ENCODE peak calls at places on chromosome 2, in four cellular contexts. T, C, D and A are unnamed samples.
A peak's percentile ranks its signal among the peaks of the same experiment; 100 is the strongest.

GRCh38 chr2:26366957-26367356 is 20.4 kb upstream of the ADGRF3 start:
- DNase-seq in T (no peak), D (no peak), C (no peak), A (no peak)

GRCh38 chr2:218224206-218224605 is 7.2 kb downstream of the ARPC2 start:
- DNase-seq in C (no peak), T (peak; percentile 47), D (no peak), A (peak; percentile 29)

GRCh38 chr2:229725716-229726346 is 11.5 kb upstream of the DNER start:
- DNase-seq in C (no peak), D (no peak), T (peak; percentile 37), A (peak; percentile 95)

GRCh38 chr2:60097298-60097697 is 456.2 kb downstream of the BCL11A start:
- DNase-seq in T (no peak), C (no peak), D (no peak), A (no peak)

GRCh38 chr2:69306897-69307695 is 79.9 kb downstream of the GFPT1 start:
- DNase-seq in T (peak; percentile 86), D (peak; percentile 92), C (peak; percentile 76), A (peak; percentile 88)

GRCh38 chr2:156874707-156875106 is 382.8 kb upstream of the GALNT5 start:
- DNase-seq in D (peak; percentile 28), C (no peak), T (no peak), A (no peak)

GRCh38 chr2:145752091-145752806 is 1232.3 kb upstream of the ZEB2 start:
- DNase-seq in D (peak; percentile 79), T (peak; percentile 89), C (peak; percentile 18), A (peak; percentile 97)

GRCh38 chr2:43136011-43136799 is 90.2 kb downstream of the ZFP36L2 start:
- DNase-seq in D (no peak), C (no peak), T (no peak), A (no peak)

GRCh38 chr2:51698005-51698404 is 666.1 kb upstream of the NRXN1 start:
- DNase-seq in D (no peak), C (no peak), T (no peak), A (no peak)

GRCh38 chr2:109268916-109269315 is 139.9 kb downstream of the SH3RF3 start:
- DNase-seq in T (no peak), C (no peak), D (no peak), A (no peak)

GRCh38 chr2:67399144-67399543 is 2.0 kb downstream of the ETAA1 start:
- DNase-seq in C (no peak), D (no peak), T (no peak), A (no peak)
- H3K4me3 ChIP-seq in C (no peak overlapping the region), D (peak overlapping the region; percentile 72), T (no peak overlapping the region), A (no peak overlapping the region)

GRCh38 chr2:84904151-84904550 is 1.3 kb upstream of the TMSB10 start:
- DNase-seq in D (no peak), C (no peak), T (no peak), A (no peak)
- H3K4me3 ChIP-seq in D (peak overlapping the region; percentile 95), C (peak overlapping the region; percentile 94), T (no peak overlapping the region), A (no peak overlapping the region)

GRCh38 chr2:230986520-230987136 is 9.3 kb upstream of the SPATA3 start:
- DNase-seq in T (no peak), C (no peak), D (no peak), A (no peak)
- H3K4me3 ChIP-seq in T (no peak overlapping the region), C (peak overlapping the region; percentile 4), D (peak overlapping the region; percentile 44), A (no peak overlapping the region)

DNA sequence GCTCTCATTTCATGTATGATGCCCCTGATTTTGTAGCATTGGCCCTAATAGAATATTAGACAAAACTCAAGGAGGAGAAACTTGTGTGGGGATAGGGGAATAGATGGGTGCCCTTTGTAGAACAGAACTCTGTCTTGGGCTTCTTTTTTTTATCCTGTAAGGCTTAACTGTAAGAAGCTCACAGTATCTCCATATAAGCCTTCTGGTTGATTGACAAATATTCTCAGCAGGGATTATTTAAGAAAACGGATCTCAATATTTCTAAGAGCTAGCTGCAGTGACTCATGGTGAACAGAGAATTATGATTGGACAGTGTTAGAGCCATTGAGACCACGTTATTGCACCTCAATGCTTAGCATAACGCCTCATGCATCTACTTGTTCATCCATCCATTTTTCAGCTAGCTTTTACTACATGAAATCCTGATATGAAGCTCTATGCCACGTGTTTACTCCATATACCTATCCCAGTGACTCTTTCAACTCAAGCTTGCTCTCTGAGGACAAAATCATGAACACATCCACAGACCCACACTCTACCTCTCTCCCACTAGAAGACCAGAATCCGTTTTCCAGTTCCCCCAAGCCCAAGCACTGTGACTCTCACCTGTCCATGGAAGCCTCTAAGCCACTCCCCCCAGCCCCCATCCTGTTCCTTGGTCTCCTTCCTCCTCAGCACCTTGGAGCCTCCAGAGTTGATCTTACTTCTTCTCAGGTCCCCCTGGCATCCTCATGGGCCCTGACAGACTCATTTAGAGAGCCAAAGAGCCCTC is 99.2 kb downstream of the BCL2L11 start:
- DNase-seq in C (no peak), D (no peak), T (no peak), A (peak; percentile 36)
- H3K4me3 ChIP-seq in C (no peak overlapping the region), D (no peak overlapping the region), T (no peak overlapping the region), A (no peak overlapping the region)

GRCh38 chr2:187548658-187549057 is 5.6 kb downstream of the TFPI start:
- DNase-seq in T (no peak), C (no peak), D (no peak), A (no peak)

GRCh38 chr2:187549951-187550555 is 4.2 kb downstream of the TFPI start:
- DNase-seq in T (peak; percentile 58), C (no peak), D (no peak), A (no peak)

GRCh38 chr2:187550797-187551306 is 3.4 kb downstream of the TFPI start:
- DNase-seq in T (no peak), C (no peak), D (no peak), A (no peak)

GRCh38 chr2:187547353-187547979 is 6.8 kb downstream of the TFPI start:
- DNase-seq in C (peak; percentile 52), T (peak; percentile 97), D (no peak), A (peak; percentile 95)

GRCh38 chr2:187549193-187549592 is 5.0 kb downstream of the TFPI start:
- DNase-seq in T (no peak), C (no peak), D (no peak), A (no peak)
- H3K4me3 ChIP-seq in T (no peak overlapping the region), C (no peak overlapping the region), D (no peak overlapping the region), A (no peak overlapping the region)

GRCh38 chr2:48332286-48332685 is 197.7 kb upstream of the STON1 start:
- DNase-seq in D (no peak), C (no peak), T (no peak), A (peak; percentile 31)
- H3K4me3 ChIP-seq in D (no peak overlapping the region), C (no peak overlapping the region), T (no peak overlapping the region), A (no peak overlapping the region)

DNA sequence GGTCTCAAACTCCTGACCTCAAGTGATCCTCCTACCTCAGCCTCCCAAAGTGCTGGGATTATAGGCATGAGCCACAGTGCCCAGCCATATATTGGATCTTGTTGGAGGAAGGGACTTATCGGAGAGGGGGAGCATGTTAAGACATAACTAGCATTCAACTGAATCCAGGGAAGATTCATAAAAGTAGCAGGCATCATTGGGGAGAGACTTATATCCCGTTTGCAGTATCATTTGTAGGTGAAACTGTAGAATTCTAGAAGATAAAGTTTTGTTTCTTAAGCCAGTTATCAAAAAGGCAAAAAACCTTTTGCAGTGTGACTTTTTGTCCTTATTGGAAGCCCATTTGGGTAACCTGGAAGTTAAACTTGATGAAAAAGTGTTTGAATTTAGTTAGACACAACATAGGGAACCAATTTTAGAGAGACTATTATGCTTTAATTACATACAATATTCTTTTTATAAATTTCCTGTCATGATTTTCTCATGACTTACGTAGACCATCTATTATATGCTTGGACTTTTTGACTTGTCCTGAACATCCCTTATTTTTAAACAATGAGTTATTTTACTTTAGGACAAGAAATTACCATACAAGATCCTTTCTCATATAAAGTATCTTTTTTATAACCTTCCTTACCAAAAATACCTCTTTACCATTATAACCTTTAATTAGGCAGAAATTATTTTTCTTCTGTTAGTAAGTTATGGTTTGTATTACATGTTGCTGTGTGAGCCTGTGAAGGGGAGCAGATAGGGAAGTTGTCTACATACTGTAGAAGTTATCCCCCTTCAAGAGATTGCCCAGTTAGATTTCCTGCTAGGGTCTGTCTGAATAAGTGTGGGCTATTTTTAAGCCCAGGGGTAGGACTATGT is 20.3 kb downstream of the RAB3GAP1 start:
- DNase-seq in T (no peak), C (no peak), D (peak; percentile 41), A (no peak)
- H3K4me3 ChIP-seq in T (no peak overlapping the region), C (no peak overlapping the region), D (no peak overlapping the region), A (no peak overlapping the region)

GRCh38 chr2:54570925-54571694 is 115.0 kb downstream of the SPTBN1 start:
- DNase-seq in D (no peak), T (peak; percentile 95), C (no peak), A (peak; percentile 95)
- H3K4me3 ChIP-seq in D (no peak overlapping the region), T (no peak overlapping the region), C (no peak overlapping the region), A (no peak overlapping the region)

GRCh38 chr2:235195921-235196320 is 244.1 kb downstream of the SH3BP4 start:
- DNase-seq in T (no peak), C (no peak), D (no peak), A (no peak)

GRCh38 chr2:235194351-235194750 is 242.5 kb downstream of the SH3BP4 start:
- DNase-seq in C (no peak), T (no peak), D (no peak), A (no peak)

GRCh38 chr2:235194836-235195235 is 243.0 kb downstream of the SH3BP4 start:
- DNase-seq in D (no peak), C (no peak), T (no peak), A (no peak)

GRCh38 chr2:235191486-235191885 is 239.7 kb downstream of the SH3BP4 start:
- DNase-seq in T (no peak), C (no peak), D (no peak), A (no peak)

GRCh38 chr2:235191933-235192332 is 240.1 kb downstream of the SH3BP4 start:
- DNase-seq in T (no peak), D (no peak), C (no peak), A (no peak)
- H3K4me3 ChIP-seq in T (no peak overlapping the region), D (no peak overlapping the region), C (no peak overlapping the region), A (no peak overlapping the region)

DNA sequence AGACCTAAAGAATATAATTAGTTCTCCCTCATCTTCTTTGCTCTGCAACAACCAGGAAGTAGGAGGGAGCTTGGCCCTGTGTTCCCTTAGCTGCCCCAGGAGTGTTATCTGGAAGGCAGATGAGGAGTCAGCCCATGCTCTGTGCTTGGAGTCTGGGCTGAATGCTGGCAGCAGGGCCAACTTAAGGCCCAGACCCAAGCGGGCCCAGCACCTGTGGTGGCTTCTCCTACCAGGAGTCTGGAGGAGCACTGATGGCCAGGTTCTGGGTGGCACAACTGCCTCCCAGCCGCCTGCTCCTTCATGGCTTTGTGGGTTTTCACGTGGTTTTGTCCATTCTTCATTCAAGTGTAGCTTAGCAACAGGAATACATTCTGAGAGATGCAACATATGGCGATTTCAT is 1910.7 kb upstream of the LRRTM1 start:
- DNase-seq in T (peak; percentile 1), C (no peak), D (no peak), A (no peak)
- H3K4me3 ChIP-seq in T (no peak overlapping the region), C (no peak overlapping the region), D (no peak overlapping the region), A (no peak overlapping the region)